ENCODE peak calls at places on chromosomes 13 and 19, in six cellular contexts. One of them, this sample, is unnamed.

GRCh38 chr13:26749285-26749684 is 11.3 kb downstream of the GPR12 start:
- DNase-seq in neural progenitor cell: no peak
- DNase-seq in fibroblast of lung: no peak
- DNase-seq in HL-60: no peak
- DNase-seq in CD8-positive, alpha-beta T cell: no peak
- DNase-seq in colonic mucosa: no peak
- DNase-seq in this sample: no peak

GRCh38 chr19:40682431-40682964 is 8.0 kb downstream of the NUMBL start:
- DNase-seq in neural progenitor cell: no peak
- DNase-seq in fibroblast of lung: no peak
- DNase-seq in HL-60: no peak
- DNase-seq in CD8-positive, alpha-beta T cell: no peak
- DNase-seq in colonic mucosa: no peak
- DNase-seq in this sample: peak; percentile 57

GRCh38 chr13:22744688-22745452 is 435.9 kb upstream of the SGCG start:
- DNase-seq in neural progenitor cell: no peak
- DNase-seq in fibroblast of lung: no peak
- DNase-seq in HL-60: no peak
- DNase-seq in CD8-positive, alpha-beta T cell: no peak
- DNase-seq in colonic mucosa: no peak
- DNase-seq in this sample: no peak

GRCh38 chr13:74093691-74094090 is 40.5 kb downstream of the KLF12 start:
- DNase-seq in neural progenitor cell: no peak
- DNase-seq in fibroblast of lung: peak; percentile 62
- DNase-seq in HL-60: no peak
- DNase-seq in CD8-positive, alpha-beta T cell: no peak
- DNase-seq in colonic mucosa: no peak
- DNase-seq in this sample: no peak

GRCh38 chr13:72530471-72530870 is 197.0 kb downstream of the MZT1 start:
- DNase-seq in neural progenitor cell: no peak
- DNase-seq in fibroblast of lung: peak; percentile 71
- DNase-seq in HL-60: no peak
- DNase-seq in CD8-positive, alpha-beta T cell: no peak
- DNase-seq in colonic mucosa: no peak
- DNase-seq in this sample: peak; percentile 82

GRCh38 chr19:46608178-46608577 is 7.0 kb downstream of the CALM3 start:
- DNase-seq in neural progenitor cell: no peak
- DNase-seq in fibroblast of lung: no peak
- DNase-seq in HL-60: no peak
- DNase-seq in CD8-positive, alpha-beta T cell: no peak
- DNase-seq in colonic mucosa: peak; percentile 10
- DNase-seq in this sample: no peak

GRCh38 chr13:20462921-20463320 is 62.7 kb downstream of the CRYL1 start:
- DNase-seq in neural progenitor cell: no peak
- DNase-seq in fibroblast of lung: no peak
- DNase-seq in HL-60: no peak
- DNase-seq in CD8-positive, alpha-beta T cell: no peak
- DNase-seq in colonic mucosa: no peak
- DNase-seq in this sample: no peak

GRCh38 chr19:38451036-38451435 is 17.5 kb downstream of the RYR1 start:
- DNase-seq in neural progenitor cell: no peak
- DNase-seq in fibroblast of lung: no peak
- DNase-seq in HL-60: no peak
- DNase-seq in CD8-positive, alpha-beta T cell: no peak
- DNase-seq in colonic mucosa: no peak
- DNase-seq in this sample: no peak

GRCh38 chr19:41309225-41310030 is 544 bp upstream of the CCDC97 start:
- DNase-seq in neural progenitor cell: no peak
- DNase-seq in fibroblast of lung: no peak
- DNase-seq in HL-60: peak; percentile 39
- DNase-seq in CD8-positive, alpha-beta T cell: no peak
- DNase-seq in colonic mucosa: no peak
- DNase-seq in this sample: no peak

GRCh38 chr19:41587101-41587837 is 11.3 kb downstream of the CEACAM21 start:
- DNase-seq in neural progenitor cell: no peak
- DNase-seq in fibroblast of lung: no peak
- DNase-seq in HL-60: no peak
- DNase-seq in CD8-positive, alpha-beta T cell: no peak
- DNase-seq in colonic mucosa: no peak
- DNase-seq in this sample: no peak

GRCh38 chr19:34480971-34481821 is at the start of gene WTIP:
- DNase-seq in neural progenitor cell: peak; percentile 97
- DNase-seq in fibroblast of lung: peak; percentile 94
- DNase-seq in HL-60: no peak
- DNase-seq in CD8-positive, alpha-beta T cell: no peak
- DNase-seq in colonic mucosa: peak; percentile 39
- DNase-seq in this sample: peak; percentile 99

GRCh38 chr19:38032151-38032550 is 125.1 kb downstream of the SIPA1L3 start:
- DNase-seq in neural progenitor cell: no peak
- DNase-seq in fibroblast of lung: peak; percentile 93
- DNase-seq in HL-60: no peak
- DNase-seq in CD8-positive, alpha-beta T cell: no peak
- DNase-seq in colonic mucosa: no peak
- DNase-seq in this sample: no peak

GRCh38 chr19:19652482-19653295 is 9.2 kb upstream of the GMIP start:
- DNase-seq in neural progenitor cell: no peak
- DNase-seq in fibroblast of lung: peak; percentile 39
- DNase-seq in HL-60: no peak
- DNase-seq in CD8-positive, alpha-beta T cell: no peak
- DNase-seq in colonic mucosa: no peak
- DNase-seq in this sample: peak; percentile 84

GRCh38 chr19:57192064-57192395 is 730 bp downstream of the ZNF264 start:
- DNase-seq in neural progenitor cell: peak; percentile 15
- DNase-seq in fibroblast of lung: peak; percentile 7
- DNase-seq in HL-60: no peak
- DNase-seq in CD8-positive, alpha-beta T cell: no peak
- DNase-seq in colonic mucosa: no peak
- DNase-seq in this sample: no peak

GRCh38 chr13:28049215-28049614 is 51.2 kb downstream of the FLT3 start:
- DNase-seq in neural progenitor cell: no peak
- DNase-seq in fibroblast of lung: no peak
- DNase-seq in HL-60: no peak
- DNase-seq in CD8-positive, alpha-beta T cell: no peak
- DNase-seq in colonic mucosa: no peak
- DNase-seq in this sample: no peak

GRCh38 chr19:33684550-33685303 is 63.0 kb downstream of the CHST8 start:
- DNase-seq in neural progenitor cell: peak; percentile 54
- DNase-seq in fibroblast of lung: no peak
- DNase-seq in HL-60: no peak
- DNase-seq in CD8-positive, alpha-beta T cell: no peak
- DNase-seq in colonic mucosa: no peak
- DNase-seq in this sample: no peak

GRCh38 chr19:6875218-6875617 is 12.2 kb upstream of the ADGRE1 start:
- DNase-seq in neural progenitor cell: no peak
- DNase-seq in fibroblast of lung: no peak
- DNase-seq in HL-60: no peak
- DNase-seq in CD8-positive, alpha-beta T cell: no peak
- DNase-seq in colonic mucosa: no peak
- DNase-seq in this sample: no peak

GRCh38 chr19:35755550-35756371 is 1.1 kb downstream of the HSPB6 start:
- DNase-seq in neural progenitor cell: peak; percentile 47
- DNase-seq in fibroblast of lung: no peak
- DNase-seq in HL-60: no peak
- DNase-seq in CD8-positive, alpha-beta T cell: peak; percentile 57
- DNase-seq in colonic mucosa: peak; percentile 73
- DNase-seq in this sample: peak; percentile 91

GRCh38 chr19:35753634-35754364 is 3.0 kb downstream of the HSPB6 start:
- DNase-seq in neural progenitor cell: no peak
- DNase-seq in fibroblast of lung: no peak
- DNase-seq in HL-60: no peak
- DNase-seq in CD8-positive, alpha-beta T cell: no peak
- DNase-seq in colonic mucosa: no peak
- DNase-seq in this sample: peak; percentile 65

GRCh38 chr19:35752746-35753350 is 4.0 kb downstream of the HSPB6 start:
- DNase-seq in neural progenitor cell: no peak
- DNase-seq in fibroblast of lung: no peak
- DNase-seq in HL-60: no peak
- DNase-seq in CD8-positive, alpha-beta T cell: peak; percentile 12
- DNase-seq in colonic mucosa: no peak
- DNase-seq in this sample: no peak

GRCh38 chr19:35755160-35755549 is 1.7 kb downstream of the HSPB6 start:
- DNase-seq in neural progenitor cell: no peak
- DNase-seq in fibroblast of lung: no peak
- DNase-seq in HL-60: no peak
- DNase-seq in CD8-positive, alpha-beta T cell: no peak
- DNase-seq in colonic mucosa: no peak
- DNase-seq in this sample: no peak

DNA sequence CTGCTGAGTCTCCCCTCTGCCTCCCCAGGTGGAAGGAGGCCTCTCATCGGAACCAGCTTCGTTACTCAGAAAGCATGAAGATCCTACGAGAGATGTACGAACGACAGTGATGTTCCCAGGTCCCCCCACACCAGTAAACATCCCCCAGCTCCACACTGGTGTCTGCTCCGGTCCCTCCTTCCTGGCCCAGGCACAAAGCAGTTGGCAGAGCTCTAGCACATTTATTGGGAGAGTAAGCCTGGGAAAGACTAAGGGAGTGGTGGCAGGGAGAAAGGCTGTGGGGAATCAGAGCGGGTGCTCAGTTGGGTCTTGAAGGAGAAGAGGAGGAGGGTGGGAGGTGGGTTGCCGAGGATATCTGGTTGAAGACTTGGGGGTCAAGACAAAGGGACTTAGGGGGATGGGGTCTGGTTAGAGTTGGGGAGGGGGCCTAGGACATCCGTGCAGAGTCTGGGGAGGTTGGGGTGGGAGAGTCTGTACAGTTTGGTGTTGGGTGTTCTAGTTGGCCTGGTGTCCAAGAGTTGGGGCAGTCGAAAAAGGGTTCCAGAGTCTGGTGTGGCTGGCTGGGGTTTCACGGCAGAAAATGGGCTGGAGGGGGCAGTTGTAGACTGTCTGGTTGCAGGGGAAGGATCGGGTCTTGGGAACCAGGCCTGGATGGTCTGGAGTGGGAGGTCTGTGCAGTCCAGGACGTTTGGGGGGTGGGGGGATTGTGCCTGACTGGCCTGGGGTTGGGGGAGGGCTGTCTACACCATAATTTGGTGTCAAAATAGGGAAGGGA is 2.3 kb downstream of the HSPB6 start:
- DNase-seq in neural progenitor cell: no peak
- DNase-seq in fibroblast of lung: no peak
- DNase-seq in HL-60: no peak
- DNase-seq in CD8-positive, alpha-beta T cell: peak; percentile 16
- DNase-seq in colonic mucosa: no peak
- DNase-seq in this sample: peak; percentile 69
- H3K27ac ChIP-seq in neural progenitor cell: no peak overlapping the region
- H3K27ac ChIP-seq in fibroblast of lung: peak overlapping the region; percentile 99
- H3K27ac ChIP-seq in HL-60: no peak overlapping the region
- H3K27ac ChIP-seq in CD8-positive, alpha-beta T cell: no peak overlapping the region
- H3K27ac ChIP-seq in colonic mucosa: no peak overlapping the region
- H3K27ac ChIP-seq in this sample: peak overlapping the region; percentile 84

DNA sequence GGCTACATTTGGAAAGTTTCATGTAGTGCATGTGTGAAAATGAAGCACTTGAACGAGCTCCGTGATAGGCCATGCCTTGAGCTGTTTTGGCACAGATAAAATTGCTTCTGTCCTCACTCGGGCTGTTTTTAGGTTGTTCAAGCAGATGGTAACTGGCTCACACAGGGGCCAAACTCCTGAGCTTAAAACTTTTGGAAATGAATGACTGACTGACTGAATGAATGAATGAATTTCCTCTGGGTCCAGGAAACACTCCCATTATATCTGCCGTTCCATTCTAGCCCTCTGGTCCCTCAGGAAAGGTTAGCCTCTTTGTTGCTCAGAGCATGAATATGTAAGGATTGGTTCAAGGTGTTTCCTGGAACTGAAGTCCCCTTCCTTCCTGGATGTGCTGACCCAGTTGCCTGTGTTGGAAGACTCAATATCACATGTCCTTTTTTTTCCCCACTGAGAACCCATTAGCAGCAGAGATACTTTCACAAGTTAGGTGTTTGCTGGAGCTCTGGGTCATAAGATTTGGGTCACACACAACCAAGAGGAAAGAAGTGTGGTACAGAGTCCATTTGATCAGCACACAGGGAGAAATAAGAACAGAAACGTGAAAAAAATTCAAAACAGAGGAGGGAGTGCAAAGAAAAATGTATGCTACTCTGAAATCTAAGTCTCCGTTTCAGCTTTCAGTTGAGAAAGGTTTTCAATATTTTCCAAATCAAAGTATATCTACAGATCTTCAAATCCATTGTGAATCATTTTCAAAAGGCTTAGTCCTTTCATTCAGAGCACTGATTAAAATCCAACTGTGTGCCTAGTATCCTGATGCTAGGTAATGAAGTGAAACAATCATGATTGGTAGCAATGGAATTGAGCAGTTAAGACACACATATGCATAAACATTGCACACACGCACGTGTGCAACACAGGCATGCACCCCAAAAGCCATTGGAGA is 18.9 kb downstream of the MBNL2 start:
- DNase-seq in neural progenitor cell: no peak
- DNase-seq in fibroblast of lung: no peak
- DNase-seq in HL-60: no peak
- DNase-seq in CD8-positive, alpha-beta T cell: no peak
- DNase-seq in colonic mucosa: no peak
- DNase-seq in this sample: no peak
- H3K27ac ChIP-seq in neural progenitor cell: no peak overlapping the region
- H3K27ac ChIP-seq in fibroblast of lung: no peak overlapping the region
- H3K27ac ChIP-seq in HL-60: no peak overlapping the region
- H3K27ac ChIP-seq in CD8-positive, alpha-beta T cell: no peak overlapping the region
- H3K27ac ChIP-seq in colonic mucosa: peak overlapping the region; percentile 8
- H3K27ac ChIP-seq in this sample: no peak overlapping the region

GRCh38 chr19:2678043-2678671 is 24.3 kb downstream of the GNG7 start:
- DNase-seq in neural progenitor cell: no peak
- DNase-seq in fibroblast of lung: no peak
- DNase-seq in HL-60: peak; percentile 49
- DNase-seq in CD8-positive, alpha-beta T cell: no peak
- DNase-seq in colonic mucosa: no peak
- DNase-seq in this sample: peak; percentile 25
- H3K27ac ChIP-seq in neural progenitor cell: no peak overlapping the region
- H3K27ac ChIP-seq in fibroblast of lung: no peak overlapping the region
- H3K27ac ChIP-seq in HL-60: no peak overlapping the region
- H3K27ac ChIP-seq in CD8-positive, alpha-beta T cell: no peak overlapping the region
- H3K27ac ChIP-seq in colonic mucosa: no peak overlapping the region
- H3K27ac ChIP-seq in this sample: no peak overlapping the region

DNA sequence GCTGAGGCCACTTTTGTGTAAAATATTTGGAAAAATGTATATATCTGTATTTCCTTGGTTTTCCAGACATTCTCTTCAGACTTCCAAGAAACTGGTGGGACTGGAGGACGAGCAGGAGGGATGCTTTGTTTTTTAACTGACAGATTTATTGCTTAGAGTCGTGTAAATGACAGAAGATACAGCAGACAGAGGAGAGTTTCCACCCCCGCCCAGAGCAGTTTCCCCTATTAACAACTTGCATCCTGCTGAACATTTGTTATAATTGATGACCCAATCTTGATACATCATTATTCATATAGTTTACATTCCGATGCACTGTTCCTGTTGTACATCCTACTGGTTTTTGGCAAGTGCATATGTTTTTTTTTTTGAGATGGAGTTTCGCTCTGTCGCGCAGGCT is 7.1 kb upstream of the DOCK6 start:
- DNase-seq in neural progenitor cell: no peak
- DNase-seq in fibroblast of lung: peak; percentile 52
- DNase-seq in HL-60: no peak
- DNase-seq in CD8-positive, alpha-beta T cell: no peak
- DNase-seq in colonic mucosa: no peak
- DNase-seq in this sample: peak; percentile 43
- H3K27ac ChIP-seq in neural progenitor cell: no peak overlapping the region
- H3K27ac ChIP-seq in fibroblast of lung: peak overlapping the region; percentile 50
- H3K27ac ChIP-seq in HL-60: no peak overlapping the region
- H3K27ac ChIP-seq in CD8-positive, alpha-beta T cell: no peak overlapping the region
- H3K27ac ChIP-seq in colonic mucosa: peak overlapping the region; percentile 28
- H3K27ac ChIP-seq in this sample: no peak overlapping the region